ENCODE peak calls at places on chromosomes 4 and X, in six cellular contexts. One of them, this sample, is unnamed. For H3K9me3, the result is how much of the 10 kb centered on the place peaks cover.

GRCh38 chr4:151238477-151238876 is 38.5 kb upstream of the PRSS48 start:
- DNase-seq in heart right ventricle: no peak
- DNase-seq in NT2/D1: no peak
- DNase-seq in A673: no peak
- DNase-seq in adrenal gland: no peak
- DNase-seq in PC-3: peak
- DNase-seq in this sample: no peak

GRCh38 chr4:41418444-41418843 is 119.5 kb upstream of the LIMCH1 start:
- DNase-seq in heart right ventricle: peak
- DNase-seq in NT2/D1: no peak
- DNase-seq in A673: no peak
- DNase-seq in adrenal gland: peak
- DNase-seq in PC-3: peak
- DNase-seq in this sample: peak

GRCh38 chr4:126850286-126850685 is 782.5 kb upstream of the INTU start:
- DNase-seq in heart right ventricle: no peak
- DNase-seq in NT2/D1: no peak
- DNase-seq in A673: peak
- DNase-seq in adrenal gland: no peak
- DNase-seq in PC-3: peak
- DNase-seq in this sample: no peak

GRCh38 chrX:6456196-6456595 is 78.7 kb downstream of the VCX3A start:
- DNase-seq in heart right ventricle: no peak
- DNase-seq in NT2/D1: peak
- DNase-seq in A673: no peak
- DNase-seq in adrenal gland: no peak
- DNase-seq in PC-3: no peak
- DNase-seq in this sample: no peak

GRCh38 chr4:73606465-73606974 is 13.7 kb downstream of the RASSF6 start:
- DNase-seq in heart right ventricle: no peak
- DNase-seq in NT2/D1: no peak
- DNase-seq in A673: no peak
- DNase-seq in adrenal gland: no peak
- DNase-seq in PC-3: peak
- DNase-seq in this sample: no peak

GRCh38 chr4:898869-899555 is 33.1 kb downstream of the GAK start:
- DNase-seq in heart right ventricle: no peak
- DNase-seq in NT2/D1: no peak
- DNase-seq in A673: no peak
- DNase-seq in adrenal gland: no peak
- DNase-seq in PC-3: no peak
- DNase-seq in this sample: no peak

GRCh38 chr4:164501074-164501473 is 252.9 kb upstream of the SMIM31 start:
- DNase-seq in heart right ventricle: no peak
- DNase-seq in NT2/D1: no peak
- DNase-seq in A673: no peak
- DNase-seq in adrenal gland: no peak
- DNase-seq in PC-3: peak
- DNase-seq in this sample: no peak

GRCh38 chr4:153242848-153243324 is 38.6 kb downstream of the TRIM2 start:
- DNase-seq in heart right ventricle: no peak
- DNase-seq in NT2/D1: no peak
- DNase-seq in A673: no peak
- DNase-seq in adrenal gland: no peak
- DNase-seq in PC-3: no peak
- DNase-seq in this sample: no peak

GRCh38 chr4:1726146-1726934 is 5.0 kb downstream of the TACC3 start:
- DNase-seq in heart right ventricle: peak
- DNase-seq in NT2/D1: peak
- DNase-seq in A673: peak
- DNase-seq in adrenal gland: peak
- DNase-seq in PC-3: peak
- DNase-seq in this sample: peak

GRCh38 chr4:74402692-74403460 is 37.9 kb downstream of the EREG start:
- DNase-seq in heart right ventricle: no peak
- DNase-seq in NT2/D1: no peak
- DNase-seq in A673: no peak
- DNase-seq in adrenal gland: no peak
- DNase-seq in PC-3: no peak
- DNase-seq in this sample: no peak

GRCh38 chrX:44903842-44904530 is 31.0 kb downstream of the KDM6A start:
- DNase-seq in heart right ventricle: no peak
- DNase-seq in NT2/D1: no peak
- DNase-seq in A673: no peak
- DNase-seq in adrenal gland: no peak
- DNase-seq in PC-3: no peak
- DNase-seq in this sample: no peak
- H3K4me3 ChIP-seq in heart right ventricle: no peak
- H3K4me3 ChIP-seq in NT2/D1: no peak
- H3K4me3 ChIP-seq in A673: no peak
- H3K4me3 ChIP-seq in adrenal gland: no peak
- H3K4me3 ChIP-seq in PC-3: no peak
- H3K4me3 ChIP-seq in this sample: no peak

DNA sequence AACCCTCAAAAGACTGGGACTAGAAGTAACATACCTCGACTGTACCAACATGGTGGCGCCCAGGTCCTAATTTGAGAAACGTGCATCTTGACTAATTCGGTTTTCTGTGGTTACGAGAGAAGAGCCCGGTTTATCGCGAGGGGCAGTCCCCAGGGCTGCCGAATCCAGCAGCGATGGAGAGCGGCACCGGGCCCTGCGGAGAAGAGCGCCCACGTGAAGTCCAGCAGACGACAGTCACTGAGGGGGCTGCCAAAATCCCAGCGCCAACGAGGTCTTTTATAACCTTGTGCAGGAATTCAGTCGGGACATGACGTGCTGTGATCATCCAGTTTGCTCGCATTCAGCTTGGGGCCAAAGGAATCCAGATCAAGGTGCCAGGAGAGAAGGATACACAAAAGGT is 187.5 kb upstream of the SLITRK2 start:
- DNase-seq in heart right ventricle: no peak
- DNase-seq in NT2/D1: no peak
- DNase-seq in A673: no peak
- DNase-seq in adrenal gland: no peak
- DNase-seq in PC-3: no peak
- DNase-seq in this sample: no peak
- H3K9me3 ChIP-seq in heart right ventricle: under half
- H3K9me3 ChIP-seq in NT2/D1: under half
- H3K9me3 ChIP-seq in A673: under half
- H3K9me3 ChIP-seq in adrenal gland: under half
- H3K9me3 ChIP-seq in PC-3: under half
- H3K9me3 ChIP-seq in this sample: under half

DNA sequence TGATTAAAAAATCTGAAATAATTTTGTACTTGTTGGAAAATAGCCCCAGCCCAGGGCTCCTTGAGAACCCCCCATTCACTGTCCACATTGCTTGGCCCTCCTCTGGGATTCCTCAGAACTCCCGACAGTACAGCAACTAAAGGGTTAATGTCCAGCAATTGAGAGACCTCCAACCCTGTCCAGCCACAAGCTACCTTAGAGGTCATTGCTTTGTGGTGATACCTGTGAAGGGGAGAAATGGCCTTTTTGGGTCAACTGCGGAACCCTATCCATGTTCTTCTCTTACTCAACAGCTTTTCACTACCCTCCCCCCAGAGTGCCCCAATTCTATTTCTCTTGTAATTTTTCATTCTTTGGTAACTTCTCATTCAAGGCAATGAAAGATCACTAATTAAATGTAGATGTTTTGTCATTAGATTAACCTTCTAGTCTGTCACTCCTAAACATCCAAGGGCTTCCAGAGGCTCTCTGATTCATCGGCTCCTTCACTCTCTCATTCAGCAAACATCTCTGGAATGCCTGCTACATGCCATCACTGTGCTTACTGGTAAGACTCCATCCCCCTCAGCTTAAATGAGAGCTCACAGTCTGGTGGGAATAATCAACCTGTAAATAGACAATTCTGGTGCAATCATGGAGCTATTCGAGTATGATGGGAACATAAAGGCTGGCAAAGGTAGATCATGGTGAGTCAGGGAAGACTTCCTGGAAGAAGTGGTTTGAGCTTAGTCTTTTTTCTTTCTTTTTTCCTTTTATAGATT is 241.4 kb upstream of the PGRMC2 start:
- DNase-seq in heart right ventricle: peak
- DNase-seq in NT2/D1: peak
- DNase-seq in A673: peak
- DNase-seq in adrenal gland: peak
- DNase-seq in PC-3: peak
- DNase-seq in this sample: no peak
- H3K4me3 ChIP-seq in heart right ventricle: no peak
- H3K4me3 ChIP-seq in NT2/D1: no peak
- H3K4me3 ChIP-seq in A673: no peak
- H3K4me3 ChIP-seq in adrenal gland: no peak
- H3K4me3 ChIP-seq in PC-3: peak
- H3K4me3 ChIP-seq in this sample: no peak

GRCh38 chrX:27968891-27969290 is 12.4 kb downstream of the DCAF8L1 start:
- DNase-seq in heart right ventricle: no peak
- DNase-seq in NT2/D1: no peak
- DNase-seq in A673: no peak
- DNase-seq in adrenal gland: no peak
- DNase-seq in PC-3: no peak
- DNase-seq in this sample: no peak
- H3K9me3 ChIP-seq in heart right ventricle: under half
- H3K9me3 ChIP-seq in NT2/D1: under half
- H3K9me3 ChIP-seq in A673: under half
- H3K9me3 ChIP-seq in adrenal gland: under half
- H3K9me3 ChIP-seq in PC-3: under half
- H3K9me3 ChIP-seq in this sample: under half

GRCh38 chr4:39814403-39815185 is 116.7 kb downstream of the UBE2K start:
- DNase-seq in heart right ventricle: no peak
- DNase-seq in NT2/D1: no peak
- DNase-seq in A673: no peak
- DNase-seq in adrenal gland: no peak
- DNase-seq in PC-3: no peak
- DNase-seq in this sample: no peak
- H3K4me3 ChIP-seq in heart right ventricle: no peak
- H3K4me3 ChIP-seq in NT2/D1: no peak
- H3K4me3 ChIP-seq in A673: no peak
- H3K4me3 ChIP-seq in adrenal gland: no peak
- H3K4me3 ChIP-seq in PC-3: no peak
- H3K4me3 ChIP-seq in this sample: no peak

DNA sequence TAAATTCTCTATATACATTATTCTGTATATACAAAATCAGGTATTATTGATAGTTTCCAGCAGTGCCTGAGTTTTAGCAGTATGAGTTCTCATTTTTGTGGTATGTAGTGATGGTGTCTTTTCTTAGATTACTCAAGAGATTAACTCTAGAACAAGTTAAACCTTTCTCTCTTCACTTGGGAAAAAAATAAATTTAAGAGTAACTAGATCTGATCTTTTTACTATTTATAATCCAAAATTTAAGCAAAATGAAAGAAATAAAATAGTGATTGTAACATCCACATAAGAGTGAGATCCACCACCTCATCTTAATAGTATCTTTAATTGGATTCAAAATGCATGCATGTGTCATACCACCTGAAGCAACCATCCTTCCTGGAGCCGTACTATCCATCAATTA is 124.1 kb upstream of the DDX3X start:
- DNase-seq in heart right ventricle: no peak
- DNase-seq in NT2/D1: no peak
- DNase-seq in A673: no peak
- DNase-seq in adrenal gland: no peak
- DNase-seq in PC-3: no peak
- DNase-seq in this sample: no peak
- H3K9me3 ChIP-seq in heart right ventricle: under half
- H3K9me3 ChIP-seq in NT2/D1: under half
- H3K9me3 ChIP-seq in A673: under half
- H3K9me3 ChIP-seq in adrenal gland: under half
- H3K9me3 ChIP-seq in PC-3: under half
- H3K9me3 ChIP-seq in this sample: under half

GRCh38 chrX:46572295-46572936 is 1.1 kb upstream of the CHST7 start:
- DNase-seq in heart right ventricle: no peak
- DNase-seq in NT2/D1: no peak
- DNase-seq in A673: no peak
- DNase-seq in adrenal gland: no peak
- DNase-seq in PC-3: no peak
- DNase-seq in this sample: no peak
- H3K4me3 ChIP-seq in heart right ventricle: no peak
- H3K4me3 ChIP-seq in NT2/D1: no peak
- H3K4me3 ChIP-seq in A673: no peak
- H3K4me3 ChIP-seq in adrenal gland: no peak
- H3K4me3 ChIP-seq in PC-3: no peak
- H3K4me3 ChIP-seq in this sample: no peak